ENCODE peak calls at places on chromosome 10, in four cellular contexts. U is mesenchymal stem cell, Z is H1, X is H9. P is an unnamed sample.

GRCh38 chr10:34504534-34504933 is 310.6 kb downstream of the PARD3 start:
- DNase-seq in Z (no peak), X (no peak), U (peak; percentile 57), P (no peak)

GRCh38 chr10:103666751-103667150 is 173.2 kb downstream of the NEURL1 start:
- DNase-seq in Z (no peak), X (no peak), U (no peak), P (no peak)

GRCh38 chr10:116740971-116741370 is 1.4 kb downstream of the HSPA12A start:
- DNase-seq in U (no peak), X (no peak), Z (no peak), P (no peak)

GRCh38 chr10:109062371-109062770 is 860.9 kb downstream of the XPNPEP1 start:
- DNase-seq in Z (no peak), U (peak; percentile 96), X (no peak), P (no peak)

GRCh38 chr10:122530177-122530576 is 30.4 kb upstream of the DMBT1 start:
- DNase-seq in X (no peak), Z (no peak), U (no peak), P (no peak)

GRCh38 chr10:75401569-75402485 is at the start of gene ZNF503:
- DNase-seq in Z (peak; percentile 88), X (peak; percentile 95), U (peak; percentile 98), P (peak; percentile 97)

GRCh38 chr10:129415261-129416135 is 51.5 kb upstream of the MGMT start:
- DNase-seq in X (no peak), Z (no peak), U (no peak), P (no peak)

GRCh38 chr10:62560207-62560819 is 186.1 kb downstream of the ZNF365 start:
- DNase-seq in U (peak; percentile 40), Z (no peak), X (no peak), P (no peak)

GRCh38 chr10:132617781-132618052 is 80.1 kb downstream of the INPP5A start:
- DNase-seq in U (no peak), Z (no peak), X (no peak), P (no peak)

GRCh38 chr10:47397256-47397655 is 13.2 kb upstream of the ZNF488 start:
- DNase-seq in U (no peak), X (peak; percentile 11), Z (no peak), P (no peak)

GRCh38 chr10:63120554-63120953 is 12.6 kb upstream of the NRBF2 start:
- DNase-seq in Z (no peak), X (no peak), U (peak; percentile 91), P (no peak)

GRCh38 chr10:78319371-78319770 is 285.7 kb downstream of the RPS24 start:
- DNase-seq in Z (no peak), U (peak; percentile 40), X (no peak), P (no peak)

GRCh38 chr10:67875340-67876238 is 8.9 kb upstream of the SIRT1 start:
- DNase-seq in U (no peak), X (no peak), Z (no peak), P (no peak)

GRCh38 chr10:71263376-71263775 is 51.0 kb downstream of the UNC5B start:
- DNase-seq in U (no peak), Z (no peak), X (no peak), P (no peak)

GRCh38 chr10:112954974-112955735 is 5.1 kb downstream of the TCF7L2 start:
- DNase-seq in U (no peak), X (no peak), Z (no peak), P (no peak)

GRCh38 chr10:69809318-69809717 is 7.6 kb downstream of the COL13A1 start:
- DNase-seq in X (no peak), Z (no peak), U (no peak), P (no peak)

GRCh38 chr10:87882555-87883294 is 19.3 kb downstream of the PTEN start:
- DNase-seq in Z (no peak), X (no peak), U (no peak), P (no peak)

GRCh38 chr10:8404721-8405120 is 350.2 kb downstream of the GATA3 start:
- DNase-seq in X (no peak), U (no peak), Z (no peak), P (no peak)

GRCh38 chr10:14124951-14125350 is 205.8 kb downstream of the FRMD4A start:
- DNase-seq in U (peak; percentile 2), Z (no peak), X (no peak), P (no peak)

GRCh38 chr10:89241491-89242339 is 9.9 kb downstream of the LIPA start:
- DNase-seq in Z (no peak), X (no peak), U (peak; percentile 42), P (no peak)

GRCh38 chr10:110989016-110989415 is 69.6 kb downstream of the SHOC2 start:
- DNase-seq in X (no peak), Z (no peak), U (no peak), P (no peak)

GRCh38 chr10:117615649-117616048 is 73.1 kb downstream of the EMX2 start:
- DNase-seq in U (no peak), X (no peak), Z (no peak), P (no peak)

GRCh38 chr10:30791197-30791611 is 161.7 kb upstream of the LYZL2 start:
- DNase-seq in U (no peak), Z (no peak), X (no peak), P (no peak)

GRCh38 chr10:96082153-96082552 is 38.8 kb downstream of the CCNJ start:
- DNase-seq in U (no peak), Z (no peak), X (no peak), P (no peak)

GRCh38 chr10:34748767-34749166 is 66.3 kb downstream of the PARD3 start:
- DNase-seq in U (no peak), Z (no peak), X (no peak), P (no peak)

GRCh38 chr10:79346388-79347225 is 662 bp upstream of the PPIF start:
- DNase-seq in Z (peak; percentile 54), X (peak; percentile 67), U (no peak), P (no peak)

GRCh38 chr10:8146650-8147049 is 92.2 kb downstream of the GATA3 start:
- DNase-seq in Z (no peak), X (no peak), U (no peak), P (no peak)

GRCh38 chr10:3763852-3764625 is 21.0 kb downstream of the KLF6 start:
- DNase-seq in X (no peak), U (no peak), Z (no peak), P (no peak)

GRCh38 chr10:27360581-27361172 is 120.1 kb upstream of the ACBD5 start:
- DNase-seq in U (peak; percentile 75), Z (peak; percentile 85), X (peak; percentile 71), P (peak; percentile 78)

GRCh38 chr10:36779238-36779846 is 346.1 kb upstream of the ANKRD30A start:
- DNase-seq in Z (no peak), X (peak; percentile 34), U (peak; percentile 83), P (peak; percentile 71)

GRCh38 chr10:122853665-122854313 is 8.1 kb upstream of the CUZD1 start:
- DNase-seq in U (no peak), Z (no peak), X (no peak), P (no peak)

GRCh38 chr10:67665491-67665890 is 30.5 kb downstream of the CTNNA3 start:
- DNase-seq in U (no peak), Z (no peak), X (no peak), P (no peak)

GRCh38 chr10:62934258-62934657 is 118.1 kb upstream of the EGR2 start:
- DNase-seq in Z (no peak), U (no peak), X (no peak), P (no peak)

GRCh38 chr10:125549656-125550055 is 133.3 kb downstream of the TEX36 start:
- DNase-seq in Z (peak; percentile 7), X (no peak), U (no peak), P (no peak)

GRCh38 chr10:805635-806305 is 116.3 kb upstream of the DIP2C start:
- DNase-seq in X (no peak), Z (peak; percentile 50), U (no peak), P (no peak)

GRCh38 chr10:71471957-71472365 is 75.2 kb downstream of the CDH23 start:
- DNase-seq in X (no peak), Z (no peak), U (no peak), P (no peak)

GRCh38 chr10:72875250-72876055 is 18.1 kb upstream of the OIT3 start:
- DNase-seq in Z (no peak), X (no peak), U (peak; percentile 40), P (no peak)

GRCh38 chr10:122140477-122140902 is 130.6 kb upstream of the BTBD16 start:
- DNase-seq in Z (no peak), X (no peak), U (peak; percentile 77), P (no peak)

GRCh38 chr10:75876710-75877109 is 445.3 kb downstream of the LRMDA start:
- DNase-seq in Z (no peak), U (no peak), X (no peak), P (no peak)

GRCh38 chr10:23974886-23975830 is 233.8 kb upstream of the KIAA1217 start:
- DNase-seq in Z (no peak), X (no peak), U (no peak), P (no peak)
- H2BK12ac ChIP-seq in Z (no peak overlapping the region), X (no peak overlapping the region), U (no peak overlapping the region), P (no peak overlapping the region)

DNA sequence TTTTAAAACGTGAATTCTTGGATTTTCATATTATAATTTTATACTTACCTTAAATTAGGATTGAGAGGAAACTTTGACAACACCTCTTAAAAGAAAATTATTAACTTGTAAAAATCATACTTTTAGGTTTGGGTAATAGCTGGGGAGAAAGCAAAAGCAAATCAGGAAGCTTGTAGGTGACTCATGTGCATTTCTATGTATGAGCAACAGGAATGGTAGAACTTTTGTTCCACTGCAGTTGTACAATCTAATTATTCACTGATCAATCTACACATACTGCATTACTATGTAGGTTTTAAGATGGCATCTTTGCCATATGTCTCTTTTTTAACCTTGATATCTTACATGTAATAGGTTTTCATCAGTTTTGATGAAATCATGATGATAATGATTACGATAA is 223.2 kb downstream of the PRKG1 start:
- DNase-seq in Z (no peak), X (no peak), U (peak; percentile 38), P (no peak)
- H4K8ac ChIP-seq in Z (no peak overlapping the region), X (no peak overlapping the region), U (no peak overlapping the region), P (no peak overlapping the region)

GRCh38 chr10:21417172-21417712 is 108.2 kb downstream of the SKIDA1 start:
- DNase-seq in U (no peak), Z (no peak), X (peak; percentile 51), P (no peak)
- H2BK12ac ChIP-seq in U (no peak overlapping the region), Z (no peak overlapping the region), X (no peak overlapping the region), P (no peak overlapping the region)

DNA sequence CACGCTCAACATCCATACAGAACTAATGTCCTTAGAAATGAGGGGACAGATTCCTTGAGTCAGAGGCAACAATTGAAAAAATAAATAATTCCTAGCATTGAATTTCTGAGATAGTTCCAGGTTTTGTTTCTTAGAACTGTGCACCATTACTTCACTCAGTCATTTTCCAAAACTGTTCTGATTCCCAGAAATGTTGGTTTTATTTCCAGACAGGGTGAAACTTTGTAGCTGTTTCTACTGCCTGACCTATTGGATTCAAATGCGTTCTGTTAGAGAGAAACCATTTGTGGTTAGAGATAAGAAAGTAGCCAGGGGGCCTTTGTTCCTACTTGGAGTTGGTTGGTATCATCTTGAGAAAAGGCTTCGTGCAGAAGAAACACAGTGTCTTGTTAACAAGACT is 8.1 kb upstream of the DEPP1 start:
- DNase-seq in U (no peak), Z (no peak), X (no peak), P (no peak)
- H4K8ac ChIP-seq in U (no peak overlapping the region), Z (no peak overlapping the region), X (no peak overlapping the region), P (no peak overlapping the region)

P was measured in neuronal stem cell.